ENCODE peak calls at places on chromosomes 13 and 19, in four cellular contexts. P is Panc1, C is esophagus squamous epithelium, E is coronary artery. X is an unnamed sample.

GRCh38 chr13:31885994-31886393 is 145.6 kb upstream of the FRY start:
- DNase-seq in P (no peak), C (no peak), E (no peak), X (no peak)

GRCh38 chr19:38197937-38198704 is 25.9 kb downstream of the DPF1 start:
- DNase-seq in P (no peak), C (no peak), E (no peak), X (no peak)

GRCh38 chr13:73146705-73147104 is 87.9 kb downstream of the KLF5 start:
- DNase-seq in P (no peak), C (no peak), E (no peak), X (no peak)

GRCh38 chr13:106052200-106052767 is 483.2 kb downstream of the EFNB2 start:
- DNase-seq in P (no peak), C (no peak), E (no peak), X (no peak)

GRCh38 chr13:78131811-78132210 is 213.2 kb upstream of the EDNRB start:
- DNase-seq in P (no peak), C (no peak), E (no peak), X (no peak)

GRCh38 chr19:55489711-55490477 is 1.7 kb downstream of the SSC5D start:
- DNase-seq in P (no peak), C (no peak), E (no peak), X (no peak)

GRCh38 chr19:53988981-53989380 is 2.5 kb upstream of the CACNG6 start:
- DNase-seq in P (no peak), C (no peak), E (no peak), X (no peak)

GRCh38 chr19:18785179-18786124 is 5.7 kb downstream of the COMP start:
- DNase-seq in P (no peak), C (no peak), E (no peak), X (no peak)

GRCh38 chr19:58296086-58296485 is 9.1 kb upstream of the ERVK3-1 start:
- DNase-seq in P (no peak), C (no peak), E (no peak), X (peak)

GRCh38 chr13:46721054-46721453 is 75.9 kb downstream of the ESD start:
- DNase-seq in P (no peak), C (no peak), E (no peak), X (no peak)

GRCh38 chr13:85816413-85816812 is 17.2 kb upstream of the SLITRK6 start:
- DNase-seq in P (no peak), C (no peak), E (no peak), X (no peak)

GRCh38 chr19:36060430-36060829 is 5.7 kb downstream of the WDR62 start:
- DNase-seq in P (no peak), C (no peak), E (no peak), X (no peak)

GRCh38 chr19:1618157-1619093 is 13.2 kb upstream of the UQCR11 start:
- DNase-seq in P (no peak), C (no peak), E (no peak), X (no peak)

GRCh38 chr19:10952809-10953208 is 8.0 kb upstream of the SMARCA4 start:
- DNase-seq in P (no peak), C (no peak), E (no peak), X (no peak)

GRCh38 chr13:100363351-100363750 is 225.2 kb downstream of the GGACT start:
- DNase-seq in P (no peak), C (no peak), E (no peak), X (no peak)

GRCh38 chr19:43636121-43636683 is 3.4 kb downstream of the CADM4 start:
- DNase-seq in P (no peak), C (no peak), E (no peak), X (no peak)

GRCh38 chr19:8396563-8397203 is 6.5 kb downstream of the RAB11B start:
- DNase-seq in P (peak), C (no peak), E (no peak), X (no peak)

GRCh38 chr13:39281539-39282150 is 243.4 kb downstream of the NHLRC3 start:
- DNase-seq in P (no peak), C (no peak), E (no peak), X (no peak)

GRCh38 chr19:41861098-41861768 is 1.2 kb downstream of the RPS19 start:
- DNase-seq in P (no peak), C (no peak), E (no peak), X (no peak)

GRCh38 chr13:59086147-59086546 is 1077.6 kb downstream of the DIAPH3 start:
- DNase-seq in P (no peak), C (no peak), E (no peak), X (no peak)

GRCh38 chr19:55581828-55582223 is 1.2 kb upstream of the ZNF579 start:
- DNase-seq in P (no peak), C (no peak), E (no peak), X (no peak)

GRCh38 chr13:51286135-51287002 is 53.1 kb upstream of the SERPINE3 start:
- DNase-seq in P (peak), C (no peak), E (peak), X (no peak)

GRCh38 chr13:109273326-109273751 is 513.0 kb downstream of the IRS2 start:
- DNase-seq in P (no peak), C (no peak), E (no peak), X (no peak)

GRCh38 chr13:30898721-30899188 is 7.3 kb upstream of the MEDAG start:
- DNase-seq in P (no peak), C (no peak), E (peak), X (no peak)

GRCh38 chr19:19335408-19336158 is 15.0 kb downstream of the MAU2 start:
- DNase-seq in P (no peak), C (no peak), E (no peak), X (no peak)

GRCh38 chr13:50130686-50131051 is 115.4 kb downstream of the KCNRG start:
- DNase-seq in P (no peak), C (no peak), E (peak), X (no peak)

GRCh38 chr19:46624958-46625661 is at the start of gene PTGIR:
- DNase-seq in P (no peak), C (no peak), E (peak), X (no peak)

GRCh38 chr19:18612772-18613588 is at the start of gene TMEM59L:
- DNase-seq in P (no peak), C (no peak), E (no peak), X (no peak)

GRCh38 chr13:37295573-37295972 is 190.1 kb upstream of the CSNK1A1L start:
- DNase-seq in P (no peak), C (no peak), E (no peak), X (no peak)

GRCh38 chr19:54465367-54466109 is 2.0 kb upstream of the LENG9 start:
- DNase-seq in P (no peak), C (no peak), E (peak), X (peak)

GRCh38 chr13:100954430-100955361 is 280.1 kb upstream of the TMTC4 start:
- DNase-seq in P (no peak), C (no peak), E (no peak), X (no peak)

GRCh38 chr13:29607465-29607864 is 12.0 kb upstream of the SLC7A1 start:
- DNase-seq in P (no peak), C (no peak), E (no peak), X (no peak)

GRCh38 chr13:50850445-50850844 is 7.0 kb upstream of the DLEU7 start:
- DNase-seq in P (no peak), C (no peak), E (no peak), X (no peak)

GRCh38 chr19:45564131-45564780 is 20.3 kb downstream of the OPA3 start:
- DNase-seq in P (no peak), C (no peak), E (no peak), X (no peak)

GRCh38 chr19:18798384-18799352 is 7.6 kb upstream of the COMP start:
- DNase-seq in P (no peak), C (no peak), E (no peak), X (no peak)

GRCh38 chr19:38351865-38352395 is 16.3 kb downstream of the CATSPERG start:
- DNase-seq in P (no peak), C (no peak), E (no peak), X (no peak)

X was measured in mesenteric fat pad.